ENCODE peak calls at places on chromosomes 1 and 21, in ten cellular contexts. D is A549, W is OCI-LY7, V is HCT116, X is heart right ventricle, G is fibroblast of lung, A is astrocyte, C is tibial nerve, M is spleen, F is colonic mucosa. U is an unnamed sample. For H3K4me1, the result is how much of the 10 kb centered on the place peaks cover.

GRCh38 chr1:43569175-43569574 is 38.5 kb downstream of the PTPRF start:
- DNase-seq in W (no peak), D (no peak), C (no peak), X (no peak), G (no peak), F (no peak), V (no peak), A (no peak), M (no peak), U (no peak)

GRCh38 chr1:23029337-23029736 is 10.1 kb downstream of the KDM1A start:
- DNase-seq in G (no peak), W (no peak), V (no peak), X (no peak), M (no peak), C (no peak), A (no peak), F (no peak), D (no peak), U (no peak)

GRCh38 chr1:59410457-59410856 is 113.6 kb downstream of the FGGY start:
- DNase-seq in D (no peak), F (no peak), A (no peak), X (no peak), C (no peak), M (no peak), G (no peak), V (no peak), W (no peak), U (no peak)

GRCh38 chr1:243482237-243483022 is 226.6 kb downstream of the SDCCAG8 start:
- DNase-seq in D (peak), C (no peak), W (no peak), M (no peak), V (no peak), A (peak), F (no peak), G (peak), X (no peak), U (no peak)

GRCh38 chr21:35072557-35072956 is 23.5 kb upstream of the RUNX1 start:
- DNase-seq in W (no peak), A (no peak), M (no peak), V (no peak), C (no peak), X (no peak), D (no peak), G (no peak), F (no peak), U (no peak)

GRCh38 chr1:60171793-60172192 is 98.2 kb upstream of the C1orf87 start:
- DNase-seq in C (no peak), V (no peak), A (peak), W (no peak), G (peak), D (no peak), X (no peak), F (no peak), M (no peak), U (no peak)

GRCh38 chr1:247037483-247038320 is 29.8 kb upstream of the ZNF695 start:
- DNase-seq in D (no peak), M (no peak), A (no peak), F (no peak), G (no peak), C (no peak), X (no peak), W (no peak), V (no peak), U (no peak)

GRCh38 chr1:51189421-51190073 is 46.5 kb upstream of the RNF11 start:
- DNase-seq in M (no peak), C (peak), X (peak), A (peak), D (peak), G (peak), F (peak), V (peak), W (peak), U (peak)

GRCh38 chr1:237303929-237304328 is 261.9 kb downstream of the RYR2 start:
- DNase-seq in G (no peak), A (no peak), V (no peak), M (no peak), F (no peak), X (no peak), D (no peak), C (no peak), W (no peak), U (no peak)

GRCh38 chr1:230303822-230304221 is 122.3 kb downstream of the PGBD5 start:
- DNase-seq in A (peak), F (no peak), D (no peak), V (no peak), G (peak), W (no peak), X (no peak), M (no peak), C (peak), U (no peak)

GRCh38 chr1:230307213-230307612 is 118.9 kb downstream of the PGBD5 start:
- DNase-seq in A (peak), G (peak), D (no peak), X (no peak), M (no peak), F (no peak), W (no peak), C (no peak), V (no peak), U (no peak)

GRCh38 chr1:230308039-230308438 is 118.1 kb downstream of the PGBD5 start:
- DNase-seq in X (peak), D (peak), M (peak), V (peak), C (peak), W (no peak), F (peak), A (peak), G (peak), U (peak)

GRCh38 chr1:230308821-230309220 is 117.3 kb downstream of the PGBD5 start:
- DNase-seq in F (no peak), X (no peak), G (no peak), D (no peak), C (no peak), A (no peak), W (no peak), V (no peak), M (peak), U (no peak)

GRCh38 chr1:230306158-230306557 is 120.0 kb downstream of the PGBD5 start:
- DNase-seq in W (peak), F (no peak), X (no peak), C (no peak), A (no peak), D (no peak), M (peak), V (no peak), G (no peak), U (no peak)
- TF ChIP-seq CTCF in W (no peak), F (no peak), X (no peak), C (no peak), A (no peak), D (no peak), M (no peak), V (no peak), G (no peak), U (no peak)

DNA sequence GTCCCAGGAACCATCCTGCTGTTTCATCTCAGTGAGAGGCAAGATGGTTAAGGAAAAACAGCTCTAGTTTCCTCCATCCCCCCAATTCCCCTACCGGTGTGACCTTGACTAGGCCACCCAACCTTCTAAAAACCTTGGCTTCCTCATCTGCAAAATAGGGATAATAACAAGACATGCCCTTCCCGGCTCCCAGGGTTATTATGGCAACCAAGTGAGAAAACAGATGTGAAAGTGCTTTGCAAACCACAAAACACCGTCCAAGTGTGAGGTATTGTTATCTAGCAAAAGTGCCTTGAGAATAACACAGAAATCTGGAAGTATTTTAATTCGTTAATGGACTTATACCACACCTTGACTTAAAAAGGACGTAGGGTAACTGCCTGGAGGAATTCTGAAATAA is 62.7 kb downstream of the ITPKB start:
- DNase-seq in G (peak), V (no peak), C (peak), W (peak), X (no peak), A (no peak), D (no peak), F (no peak), M (no peak), U (no peak)
- H3K4me1 ChIP-seq in G (under half), V (under half), C (half or more), W (half or more), X (under half), A (under half), D (under half), F (under half), M (half or more), U (half or more)

GRCh38 chr1:13540871-13541270 is 27.1 kb upstream of the LRRC38 start:
- DNase-seq in F (no peak), V (no peak), A (no peak), M (no peak), X (peak), W (no peak), C (no peak), G (no peak), D (no peak), U (peak)

GRCh38 chr1:13541435-13542215 is 27.8 kb upstream of the LRRC38 start:
- DNase-seq in W (no peak), M (no peak), G (no peak), F (no peak), V (no peak), C (no peak), X (no peak), D (no peak), A (no peak), U (no peak)

GRCh38 chr1:13546791-13547190 is 33.0 kb upstream of the LRRC38 start:
- DNase-seq in M (no peak), W (no peak), F (no peak), V (no peak), G (no peak), X (no peak), A (no peak), C (no peak), D (no peak), U (no peak)

GRCh38 chr1:13543451-13543911 is 29.7 kb upstream of the LRRC38 start:
- DNase-seq in A (no peak), F (no peak), X (peak), D (no peak), C (no peak), W (no peak), V (no peak), M (no peak), G (no peak), U (no peak)

GRCh38 chr1:13543927-13544556 is 30.2 kb upstream of the LRRC38 start:
- DNase-seq in V (peak), A (peak), C (peak), W (no peak), F (no peak), D (peak), G (peak), M (no peak), X (peak), U (peak)
- TF ChIP-seq CTCF in V (peak), A (peak), C (peak), W (no peak), F (peak), D (no peak), G (peak), M (no peak), X (peak), U (peak)

GRCh38 chr21:41568606-41569385 is 60.8 kb upstream of the TMPRSS2 start:
- DNase-seq in A (no peak), C (no peak), F (no peak), G (no peak), V (no peak), X (no peak), M (no peak), D (no peak), W (no peak), U (no peak)

GRCh38 chr21:41570791-41571355 is 62.9 kb upstream of the TMPRSS2 start:
- DNase-seq in G (no peak), F (no peak), V (no peak), A (no peak), W (peak), C (no peak), M (no peak), X (no peak), D (no peak), U (no peak)

GRCh38 chr21:41573902-41574690 is 66.1 kb upstream of the TMPRSS2 start:
- DNase-seq in C (no peak), V (no peak), G (no peak), A (no peak), M (no peak), D (no peak), W (no peak), X (no peak), F (peak), U (peak)

GRCh38 chr21:41567901-41568510 is 60.0 kb upstream of the TMPRSS2 start:
- DNase-seq in C (no peak), W (no peak), V (no peak), X (no peak), F (no peak), D (no peak), G (no peak), M (no peak), A (no peak), U (no peak)

DNA sequence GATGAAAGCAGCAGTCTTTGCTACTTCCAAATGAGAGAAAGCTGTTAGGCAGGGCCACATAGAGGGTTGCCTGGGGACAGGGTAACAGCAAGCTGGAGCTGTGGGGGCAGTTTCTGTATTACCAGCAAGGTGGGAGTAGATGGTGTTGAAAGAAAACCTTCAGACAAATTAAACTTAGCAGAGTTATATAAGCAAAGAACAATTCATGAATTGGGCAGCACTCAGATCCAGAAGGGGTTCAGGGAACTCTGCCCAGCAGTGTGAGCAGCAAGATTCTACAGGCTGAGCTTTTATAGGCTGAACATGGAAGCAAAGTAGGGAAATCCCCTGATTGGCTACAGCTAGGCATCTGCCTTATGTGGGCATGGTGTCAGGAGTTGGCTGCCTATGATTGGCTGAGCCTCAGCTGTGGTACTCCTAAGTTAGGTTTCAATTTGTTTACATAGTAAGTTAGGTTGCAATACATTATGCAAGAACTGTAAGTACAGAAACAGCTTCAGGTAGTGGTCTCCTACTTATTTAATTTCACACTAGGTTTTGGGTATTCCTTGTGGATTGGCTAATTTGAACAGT is 64.1 kb upstream of the TMPRSS2 start:
- DNase-seq in X (no peak), A (no peak), F (no peak), W (peak), V (peak), G (no peak), M (no peak), D (no peak), C (no peak), U (no peak)
- H3K4me1 ChIP-seq in X (under half), A (under half), F (under half), W (under half), V (under half), G (under half), M (under half), D (under half), C (under half), U (under half)

DNA sequence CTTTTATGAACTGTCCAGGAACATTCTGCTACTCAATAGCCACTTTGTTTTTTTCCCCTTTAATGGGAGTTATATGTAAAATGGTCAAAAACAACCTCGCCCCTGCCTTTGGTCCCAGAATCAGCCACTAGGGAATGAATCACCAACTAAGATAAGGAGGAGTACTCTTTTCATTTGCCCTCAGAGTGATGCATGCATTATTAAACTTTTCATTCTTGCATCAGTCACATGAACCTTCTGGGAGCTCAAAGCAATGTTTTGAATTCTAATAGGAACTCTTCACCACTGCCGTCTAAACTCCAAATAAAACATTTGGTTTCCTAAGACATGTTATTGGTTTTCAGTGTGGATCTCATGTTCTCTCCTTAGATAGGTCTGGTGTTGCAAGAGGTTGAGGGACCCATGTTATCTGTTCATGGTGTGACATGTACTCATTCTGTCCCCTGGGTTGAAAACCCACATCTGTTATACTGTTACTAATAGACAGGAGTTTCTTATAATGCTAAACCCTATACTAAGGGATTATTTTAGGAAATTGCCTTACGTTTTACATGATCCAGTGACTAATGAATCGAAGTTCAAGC is 17.8 kb upstream of the HSD17B7 start:
- DNase-seq in M (no peak), W (no peak), G (no peak), A (no peak), X (no peak), V (no peak), F (no peak), C (peak), D (no peak), U (no peak)
- TF ChIP-seq CTCF in M (no peak), W (no peak), G (no peak), A (no peak), X (no peak), V (no peak), F (no peak), C (no peak), D (no peak), U (no peak)

GRCh38 chr1:39713557-39713956 is 22.3 kb upstream of the HPCAL4 start:
- DNase-seq in C (no peak), F (no peak), G (no peak), D (no peak), V (no peak), X (no peak), A (no peak), M (no peak), W (no peak), U (no peak)

GRCh38 chr1:39722495-39722894 is 16.2 kb upstream of the PPIE start:
- DNase-seq in A (no peak), G (peak), D (no peak), M (no peak), X (no peak), W (no peak), F (no peak), V (no peak), C (no peak), U (no peak)

GRCh38 chr1:39720094-39720999 is 18.3 kb upstream of the PPIE start:
- DNase-seq in M (no peak), X (no peak), D (no peak), F (no peak), G (peak), A (peak), C (no peak), V (peak), W (peak), U (no peak)

GRCh38 chr1:39721664-39722063 is 17.0 kb upstream of the PPIE start:
- DNase-seq in M (no peak), F (no peak), C (no peak), A (no peak), W (no peak), G (no peak), D (no peak), V (no peak), X (no peak), U (no peak)

GRCh38 chr1:39717809-39718208 is 20.9 kb upstream of the PPIE start:
- DNase-seq in W (no peak), F (no peak), A (no peak), G (no peak), X (no peak), V (no peak), M (no peak), D (no peak), C (no peak), U (no peak)
- H3K4me1 ChIP-seq in W (under half), F (under half), A (under half), G (under half), X (under half), V (under half), M (under half), D (under half), C (under half), U (under half)